ENCODE peak calls at places on chromosomes 12 and 14, in four cellular contexts. X, Y, D and R are unnamed samples.

GRCh38 chr12:81147286-81147919 is 69.5 kb downstream of the ACSS3 start:
- DNase-seq in Y (no peak), X (no peak), D (no peak), R (no peak)

GRCh38 chr12:52969828-52970569 is 21.1 kb downstream of the KRT18 start:
- DNase-seq in D (peak), Y (no peak), X (no peak), R (no peak)

GRCh38 chr12:65803253-65803652 is 21.0 kb upstream of the HMGA2 start:
- DNase-seq in X (no peak), Y (no peak), D (no peak), R (no peak)

GRCh38 chr14:99904506-99904905 is 111.3 kb downstream of the EML1 start:
- DNase-seq in Y (no peak), X (no peak), D (no peak), R (no peak)

GRCh38 chr12:112939761-112940357 is 1.6 kb downstream of the OAS3 start:
- DNase-seq in Y (no peak), X (peak), D (no peak), R (no peak)

GRCh38 chr14:68547305-68548193 is 245.3 kb downstream of the ZFP36L1 start:
- DNase-seq in Y (peak), D (peak), X (no peak), R (peak)

GRCh38 chr12:6376079-6376941 is 947 bp upstream of the SCNN1A start:
- DNase-seq in D (peak), X (no peak), Y (no peak), R (peak)

GRCh38 chr14:72863216-72864006 is 30.5 kb downstream of the DPF3 start:
- DNase-seq in Y (no peak), X (no peak), D (no peak), R (no peak)

GRCh38 chr12:108240027-108240785 is 98.9 kb downstream of the CMKLR1 start:
- DNase-seq in Y (no peak), D (no peak), X (no peak), R (no peak)

GRCh38 chr12:132395908-132396305 is 66.5 kb upstream of the GALNT9 start:
- DNase-seq in Y (no peak), D (no peak), X (no peak), R (no peak)

GRCh38 chr12:42474391-42474790 is 115.2 kb downstream of the PRICKLE1 start:
- DNase-seq in X (no peak), Y (no peak), D (no peak), R (peak)

GRCh38 chr12:32895688-32896437 is 714 bp downstream of the PKP2 start:
- DNase-seq in Y (no peak), D (peak), X (no peak), R (no peak)

GRCh38 chr12:69036999-69037398 is 104.0 kb upstream of the CPM start:
- DNase-seq in Y (no peak), D (no peak), X (no peak), R (no peak)

GRCh38 chr12:50196537-50196936 is 29.4 kb upstream of the CERS5 start:
- DNase-seq in X (no peak), D (no peak), Y (no peak), R (no peak)

GRCh38 chr14:101927859-101928258 is 36.5 kb upstream of the DYNC1H1 start:
- DNase-seq in Y (peak), D (peak), X (no peak), R (no peak)

GRCh38 chr12:41277019-41277770 is 89.1 kb downstream of the PDZRN4 start:
- DNase-seq in X (no peak), D (no peak), Y (no peak), R (no peak)

GRCh38 chr14:62308316-62308715 is 546.1 kb downstream of the SNAPC1 start:
- DNase-seq in Y (no peak), X (no peak), D (peak), R (no peak)

GRCh38 chr12:3962661-3963483 is 89.7 kb upstream of the PARP11 start:
- DNase-seq in X (no peak), Y (no peak), D (peak), R (no peak)

GRCh38 chr12:16553457-16553856 is 52.5 kb downstream of the LMO3 start:
- DNase-seq in X (no peak), Y (no peak), D (no peak), R (no peak)

GRCh38 chr12:91239497-91239896 is 56.9 kb upstream of the DCN start:
- DNase-seq in Y (peak), D (no peak), X (no peak), R (no peak)

GRCh38 chr14:95319312-95320075 is at the start of gene CLMN:
- DNase-seq in X (peak), D (peak), Y (no peak), R (peak)
- TF ChIP-seq POLR2A in X (no peak), D (peak), Y (peak), R (no peak)

GRCh38 chr14:64831419-64831818 is 48.3 kb downstream of the SPTB start:
- DNase-seq in Y (no peak), X (no peak), D (no peak), R (no peak)
- TF ChIP-seq POLR2A in Y (no peak), X (no peak), D (no peak), R (no peak)

GRCh38 chr14:22493753-22494152 is 95.3 kb downstream of the DAD1 start:
- DNase-seq in D (no peak), X (no peak), Y (no peak), R (no peak)

GRCh38 chr14:22489957-22490950 is 98.8 kb downstream of the DAD1 start:
- DNase-seq in Y (no peak), D (no peak), X (no peak), R (no peak)

GRCh38 chr14:22493143-22493542 is 95.9 kb downstream of the DAD1 start:
- DNase-seq in Y (no peak), D (no peak), X (no peak), R (no peak)

GRCh38 chr14:22492601-22493000 is 96.4 kb downstream of the DAD1 start:
- DNase-seq in X (no peak), D (no peak), Y (no peak), R (no peak)

DNA sequence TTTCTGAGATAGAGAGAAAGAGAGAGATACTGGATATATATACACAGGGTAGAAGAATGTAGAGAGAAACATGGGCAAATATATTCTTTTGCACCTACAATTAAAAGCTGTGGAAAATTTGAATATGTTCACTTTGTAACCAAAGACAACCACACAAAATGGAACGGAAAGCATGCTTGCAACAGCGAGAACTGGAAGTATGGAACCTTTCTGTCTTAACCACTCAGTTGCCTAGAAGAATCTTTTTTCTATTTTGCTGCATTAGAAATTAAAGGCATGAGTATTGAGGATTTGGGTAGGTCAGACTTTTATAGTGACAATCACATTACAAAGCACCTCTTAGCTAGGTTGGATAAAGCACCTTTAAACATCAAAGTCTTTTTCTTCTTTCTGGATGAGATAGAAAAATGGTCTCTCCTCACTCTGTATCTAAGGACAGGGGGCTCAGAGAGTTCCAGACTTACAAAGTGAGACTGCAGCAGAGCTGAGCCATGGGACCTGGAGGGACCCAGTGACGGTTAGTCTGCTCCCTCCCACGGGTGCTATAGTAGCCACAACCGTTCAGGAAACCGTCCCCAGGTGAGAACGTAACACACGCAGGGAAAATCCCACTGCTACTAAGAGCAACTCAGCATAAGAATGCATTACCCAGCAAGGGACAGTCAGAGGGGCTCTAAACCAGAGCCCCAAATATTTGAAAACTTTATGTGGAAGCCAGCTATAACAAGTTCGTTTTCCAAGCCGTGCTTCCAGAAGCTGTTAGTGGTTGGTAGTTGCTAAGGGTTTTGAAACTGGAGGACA is 97.1 kb downstream of the DAD1 start:
- DNase-seq in D (no peak), Y (no peak), X (no peak), R (no peak)
- TF ChIP-seq POLR2A in D (no peak), Y (no peak), X (peak), R (no peak)

GRCh38 chr14:50064993-50065392 is 51.4 kb downstream of the VCPKMT start:
- DNase-seq in X (peak), Y (peak), D (no peak), R (no peak)
- TF ChIP-seq POLR2A in X (no peak), Y (no peak), D (no peak), R (no peak)